ENCODE peak calls at places on chromosome 1, in nine cellular contexts. A is prostate gland, Y is esophagus muscularis mucosa, C is ovary, K is transverse colon, W is heart left ventricle, H is suprapubic skin, F is Peyer's patch, M is upper lobe of left lung. G is an unnamed sample.
A peak's percentile ranks its signal among the peaks of the same experiment; 100 is the strongest.

GRCh38 chr1:207495816-207496792 is at the start of gene CR1:
- DNase-seq in A (no peak), Y (no peak), C (no peak), K (peak; percentile 23), W (peak; percentile 47), H (no peak), F (peak; percentile 63), M (peak; percentile 91), G (no peak)

GRCh38 chr1:77954521-77954920 is 24.4 kb downstream of the FUBP1 start:
- DNase-seq in A (no peak), Y (no peak), C (no peak), K (no peak), W (no peak), H (no peak), F (no peak), M (no peak), G (no peak)

GRCh38 chr1:44425327-44426082 is 20.4 kb downstream of the RNF220 start:
- DNase-seq in A (no peak), Y (no peak), C (no peak), K (no peak), W (no peak), H (no peak), F (no peak), M (no peak), G (no peak)

GRCh38 chr1:171743014-171743870 is 1.4 kb upstream of the VAMP4 start:
- DNase-seq in A (peak; percentile 14), Y (no peak), C (no peak), K (peak; percentile 37), W (no peak), H (no peak), F (no peak), M (no peak), G (no peak)

GRCh38 chr1:156961709-156962108 is 41.3 kb downstream of the LRRC71 start:
- DNase-seq in A (no peak), Y (no peak), C (no peak), K (no peak), W (no peak), H (no peak), F (no peak), M (no peak), G (no peak)

GRCh38 chr1:168845083-168845650 is 116.2 kb upstream of the DPT start:
- DNase-seq in A (no peak), Y (no peak), C (no peak), K (peak; percentile 28), W (no peak), H (no peak), F (no peak), M (no peak), G (no peak)

GRCh38 chr1:26697978-26698849 is 2.4 kb downstream of the ARID1A start:
- DNase-seq in A (peak; percentile 81), Y (no peak), C (peak; percentile 50), K (peak; percentile 40), W (no peak), H (no peak), F (peak; percentile 31), M (peak; percentile 59), G (peak; percentile 31)

GRCh38 chr1:78619803-78620579 is at the start of gene IFI44L:
- DNase-seq in A (no peak), Y (no peak), C (peak; percentile 57), K (peak; percentile 34), W (peak; percentile 43), H (no peak), F (peak; percentile 40), M (no peak), G (peak; percentile 59)

GRCh38 chr1:178871551-178872320 is 859 bp upstream of the ANGPTL1 start:
- DNase-seq in A (no peak), Y (no peak), C (no peak), K (no peak), W (no peak), H (no peak), F (no peak), M (no peak), G (no peak)

GRCh38 chr1:221816899-221817298 is 75.0 kb upstream of the DUSP10 start:
- DNase-seq in A (no peak), Y (no peak), C (no peak), K (no peak), W (no peak), H (no peak), F (no peak), M (no peak), G (no peak)

GRCh38 chr1:72649211-72649888 is 367.0 kb upstream of the NEGR1 start:
- DNase-seq in A (no peak), Y (no peak), C (no peak), K (no peak), W (no peak), H (no peak), F (no peak), M (peak; percentile 56), G (no peak)

GRCh38 chr1:88655145-88655544 is 28.9 kb upstream of the PKN2 start:
- DNase-seq in A (no peak), Y (no peak), C (no peak), K (no peak), W (no peak), H (no peak), F (no peak), M (no peak), G (no peak)

GRCh38 chr1:203321273-203322052 is 16.1 kb downstream of the BTG2 start:
- DNase-seq in A (no peak), Y (no peak), C (no peak), K (no peak), W (no peak), H (no peak), F (no peak), M (no peak), G (no peak)

GRCh38 chr1:59063501-59063900 is 233.4 kb upstream of the FGGY start:
- DNase-seq in A (no peak), Y (no peak), C (no peak), K (no peak), W (no peak), H (no peak), F (peak; percentile 39), M (no peak), G (no peak)

GRCh38 chr1:33532250-33532649 is 59.8 kb downstream of the ZSCAN20 start:
- DNase-seq in A (no peak), Y (no peak), C (no peak), K (no peak), W (no peak), H (no peak), F (no peak), M (no peak), G (no peak)

GRCh38 chr1:10509823-10510509 is 35.2 kb downstream of the PEX14 start:
- DNase-seq in A (no peak), Y (no peak), C (no peak), K (no peak), W (no peak), H (no peak), F (no peak), M (no peak), G (no peak)
- H3K4me1 ChIP-seq in A (peaks cover 18% of the 10 kb centered on the region), Y (peaks cover 61% of the 10 kb centered on the region), C (peaks cover 2% of the 10 kb centered on the region), K (peaks cover 15% of the 10 kb centered on the region), W (peaks cover 48% of the 10 kb centered on the region), H (peaks cover 45% of the 10 kb centered on the region), F (peaks cover 8% of the 10 kb centered on the region), M (peaks cover 62% of the 10 kb centered on the region), G (no peaks in the 10 kb centered on the region)

GRCh38 chr1:93679546-93679945 is 2.1 kb downstream of the BCAR3 start:
- DNase-seq in A (no peak), Y (no peak), C (no peak), K (no peak), W (no peak), H (no peak), F (no peak), M (no peak), G (no peak)

GRCh38 chr1:93678966-93679480 is 2.6 kb downstream of the BCAR3 start:
- DNase-seq in A (no peak), Y (no peak), C (no peak), K (no peak), W (no peak), H (no peak), F (no peak), M (no peak), G (no peak)

GRCh38 chr1:93681549-93682412 is at the start of gene BCAR3:
- DNase-seq in A (peak; percentile 73), Y (no peak), C (peak; percentile 84), K (peak; percentile 78), W (peak; percentile 78), H (no peak), F (peak; percentile 53), M (peak; percentile 95), G (peak; percentile 57)

GRCh38 chr1:93681095-93681548 is 515 bp downstream of the BCAR3 start:
- DNase-seq in A (no peak), Y (no peak), C (peak; percentile 61), K (no peak), W (peak; percentile 39), H (no peak), F (no peak), M (peak; percentile 87), G (no peak)

DNA sequence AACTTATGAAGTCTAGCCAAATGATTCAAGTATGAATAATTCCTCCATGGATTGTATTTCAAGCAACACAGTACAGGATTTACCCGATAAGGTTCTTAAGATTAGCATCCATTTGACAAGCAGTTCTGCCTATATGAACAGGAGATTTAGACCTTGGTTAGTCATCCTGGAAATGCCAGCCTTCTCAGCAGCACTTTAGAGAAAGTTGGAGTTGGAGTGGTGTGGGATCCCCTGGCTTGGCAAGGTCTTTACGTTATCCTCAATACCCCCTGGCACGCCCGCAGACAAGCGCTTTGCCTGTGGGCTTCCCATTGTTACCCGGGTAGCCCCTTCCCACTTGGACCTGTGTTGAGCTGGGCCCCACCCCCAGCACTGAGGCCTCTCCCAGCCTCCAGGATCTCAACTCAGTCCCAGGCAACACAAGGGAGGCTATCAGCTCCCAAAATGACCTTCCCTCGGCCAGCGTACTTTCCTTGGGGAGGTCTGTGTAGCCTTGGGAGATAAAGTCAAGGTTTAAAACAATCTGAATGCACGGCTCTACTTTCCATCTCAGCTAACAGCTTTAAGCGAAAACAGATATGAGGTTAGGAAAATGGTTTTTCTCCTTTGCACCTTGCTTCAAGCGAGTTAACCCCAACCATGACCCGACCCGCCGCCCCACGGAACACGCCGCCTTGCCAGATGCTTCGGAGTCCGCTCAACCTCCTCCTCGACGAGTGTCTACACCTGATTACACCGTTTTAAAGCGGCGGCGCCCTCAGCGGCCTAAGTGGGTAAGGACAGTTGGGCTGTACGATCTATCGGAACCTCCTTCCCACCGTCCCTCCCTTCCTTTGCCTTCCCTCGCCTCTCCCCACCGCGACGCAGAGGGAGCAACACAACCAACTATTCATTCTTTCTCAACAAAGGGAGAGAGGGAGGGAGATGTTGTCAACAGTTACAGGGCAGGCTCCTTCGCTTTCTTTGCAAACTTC is 1.2 kb downstream of the BCAR3 start:
- DNase-seq in A (peak; percentile 90), Y (peak; percentile 95), C (peak; percentile 90), K (peak; percentile 86), W (peak; percentile 85), H (peak; percentile 91), F (peak; percentile 84), M (peak; percentile 86), G (peak; percentile 85)
- TF ChIP-seq POLR2A in A (peak; percentile 78), Y (no peak), C (peak; percentile 38), K (peak; percentile 36), W (no peak), H (no peak), F (no peak), M (peak; percentile 51), G (peak; percentile 25)

GRCh38 chr1:25051906-25052305 is 121.8 kb upstream of the RUNX3 start:
- DNase-seq in A (no peak), Y (no peak), C (no peak), K (no peak), W (no peak), H (no peak), F (no peak), M (no peak), G (no peak)
- H3K27me3 ChIP-seq in A (no peaks in the 10 kb centered on the region), Y (no peaks in the 10 kb centered on the region), C (no peaks in the 10 kb centered on the region), K (peaks cover 16% of the 10 kb centered on the region), W (peaks cover 22% of the 10 kb centered on the region), H (peaks cover 34% of the 10 kb centered on the region), F (no peaks in the 10 kb centered on the region), M (no peaks in the 10 kb centered on the region), G (no peaks in the 10 kb centered on the region)

GRCh38 chr1:232542633-232543032 is 87.3 kb downstream of the SIPA1L2 start:
- DNase-seq in A (no peak), Y (no peak), C (no peak), K (no peak), W (no peak), H (no peak), F (no peak), M (no peak), G (no peak)
- H3K4me1 ChIP-seq in A (no peaks in the 10 kb centered on the region), Y (peaks cover 14% of the 10 kb centered on the region), C (no peaks in the 10 kb centered on the region), K (no peaks in the 10 kb centered on the region), W (peaks cover 36% of the 10 kb centered on the region), H (peaks cover 4% of the 10 kb centered on the region), F (no peaks in the 10 kb centered on the region), M (peaks cover 10% of the 10 kb centered on the region), G (no peaks in the 10 kb centered on the region)

G was measured in uterus.